ENCODE peak calls at places on chromosomes 13 and 19, in six cellular contexts. D, S, B, C, F and I are unnamed samples.

GRCh38 chr13:33138441-33138840 is 122.2 kb downstream of the KL start:
- DNase-seq in D (no peak), C (no peak), F (no peak), B (no peak), S (no peak), I (no peak)

GRCh38 chr13:94620286-94620896 is 18.7 kb downstream of the GPR180 start:
- DNase-seq in S (no peak), F (no peak), C (peak), D (no peak), B (no peak), I (no peak)

GRCh38 chr19:56839665-56840451 is 668 bp downstream of the PEG3 start:
- DNase-seq in C (peak), F (no peak), B (peak), D (no peak), S (peak), I (peak)

GRCh38 chr19:2443785-2444182 is 13.0 kb downstream of the LMNB2 start:
- DNase-seq in D (no peak), C (no peak), F (no peak), B (no peak), S (no peak), I (no peak)

GRCh38 chr19:38545596-38545995 is 72.2 kb downstream of the MAP4K1 start:
- DNase-seq in B (no peak), F (no peak), S (no peak), C (no peak), D (no peak), I (no peak)

GRCh38 chr13:91304740-91305139 is 42.7 kb upstream of the MIR17HG start:
- DNase-seq in D (no peak), F (no peak), C (no peak), S (no peak), B (no peak), I (no peak)

GRCh38 chr13:112725346-112726017 is 35.6 kb downstream of the ATP11A start:
- DNase-seq in D (no peak), S (no peak), C (no peak), B (no peak), F (no peak), I (peak)

GRCh38 chr13:79373916-79374315 is 32.1 kb downstream of the RBM26 start:
- DNase-seq in B (no peak), F (no peak), C (no peak), S (no peak), D (no peak), I (no peak)

GRCh38 chr19:58551123-58551497 is 3.8 kb downstream of the CHMP2A start:
- DNase-seq in C (no peak), B (no peak), F (no peak), S (no peak), D (no peak), I (no peak)

GRCh38 chr19:13045812-13046211 is 50.5 kb downstream of the NFIX start:
- DNase-seq in F (no peak), C (no peak), B (no peak), S (no peak), D (no peak), I (no peak)

GRCh38 chr13:29959086-29959485 is 108.7 kb upstream of the UBL3 start:
- DNase-seq in C (no peak), B (no peak), F (no peak), S (no peak), D (no peak), I (no peak)

GRCh38 chr19:10471909-10472308 is 31.2 kb downstream of the KEAP1 start:
- DNase-seq in C (peak), F (no peak), S (no peak), D (no peak), B (no peak), I (no peak)

GRCh38 chr13:84430015-84430414 is 547.7 kb upstream of the SLITRK1 start:
- DNase-seq in D (no peak), F (no peak), C (no peak), S (no peak), B (no peak), I (no peak)

GRCh38 chr19:44552324-44552723 is 22.8 kb upstream of the CEACAM20 start:
- DNase-seq in C (peak), D (no peak), B (no peak), F (peak), S (no peak), I (no peak)

GRCh38 chr19:45613926-45614725 is 12.1 kb upstream of the GPR4 start:
- DNase-seq in S (peak), F (no peak), D (peak), C (peak), B (no peak), I (no peak)

GRCh38 chr13:25932353-25932752 is 119.5 kb downstream of the SHISA2 start:
- DNase-seq in S (no peak), D (no peak), C (no peak), F (no peak), B (no peak), I (no peak)
- TF ChIP-seq POLR2A in S (no peak), D (no peak), C (no peak), F (no peak), B (no peak), I (no peak)

DNA sequence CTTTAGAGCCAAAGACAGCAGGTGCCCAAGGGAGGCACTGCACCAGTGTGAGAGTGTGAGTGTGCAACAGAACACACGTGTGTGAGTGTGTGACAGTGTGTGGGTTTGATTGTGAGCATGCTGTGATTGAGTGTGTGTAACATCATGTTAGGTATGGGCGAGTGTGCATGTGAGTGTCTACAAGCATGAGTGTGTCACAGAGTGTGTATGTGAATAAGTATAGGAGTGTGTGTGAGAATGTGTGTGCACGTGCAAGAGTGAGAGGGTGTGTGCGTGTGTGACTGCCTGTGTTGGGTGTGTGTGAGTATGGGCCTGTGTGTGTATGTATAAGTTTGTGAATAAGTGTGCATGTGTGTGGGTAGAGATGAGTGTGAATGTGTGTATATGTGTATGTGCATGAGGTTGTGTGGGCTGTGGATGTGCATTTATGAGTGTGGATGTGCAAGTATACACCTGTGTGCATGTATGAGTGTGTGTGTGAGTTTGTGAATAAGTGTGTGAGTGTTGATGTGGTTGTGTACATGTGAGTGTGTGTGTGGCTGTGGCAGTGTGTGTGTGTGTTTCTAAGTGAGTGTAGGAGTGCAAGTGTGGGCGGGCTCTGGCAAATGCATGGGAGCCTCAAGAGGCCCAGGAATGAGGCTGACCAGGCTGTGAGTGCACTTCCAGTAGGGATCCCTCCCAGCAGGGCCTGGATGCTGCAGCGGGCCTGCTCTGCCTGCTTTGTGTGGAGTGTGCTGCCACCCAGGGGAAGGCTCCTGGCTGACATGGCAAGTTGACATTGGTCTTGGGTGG is 198.4 kb downstream of the COL4A1 start:
- DNase-seq in B (peak), D (no peak), S (peak), F (peak), C (peak), I (peak)
- TF ChIP-seq POLR2AphosphoS5 in B (peak), D (no peak), S (no peak), F (no peak), C (no peak), I (peak)

GRCh38 chr13:100611678-100612492 is 23.3 kb upstream of the GGACT start:
- DNase-seq in S (no peak), F (no peak), D (no peak), C (no peak), B (peak), I (no peak)

GRCh38 chr13:100610399-100611347 is 22.1 kb upstream of the GGACT start:
- DNase-seq in S (no peak), C (no peak), F (no peak), D (no peak), B (no peak), I (no peak)

GRCh38 chr13:100604909-100605308 is 16.3 kb upstream of the GGACT start:
- DNase-seq in S (no peak), D (no peak), C (peak), B (no peak), F (no peak), I (no peak)

GRCh38 chr13:100608906-100609305 is 20.3 kb upstream of the GGACT start:
- DNase-seq in D (peak), C (peak), F (no peak), B (no peak), S (no peak), I (no peak)
- TF ChIP-seq POLR2A in D (no peak), C (no peak), F (no peak), B (no peak), S (no peak), I (no peak)

GRCh38 chr19:1182068-1182467 is 8.0 kb upstream of the SBNO2 start:
- DNase-seq in D (no peak), C (no peak), F (no peak), B (no peak), S (no peak), I (no peak)

GRCh38 chr19:1177322-1178114 is 3.5 kb upstream of the SBNO2 start:
- DNase-seq in C (peak), F (no peak), D (no peak), S (no peak), B (no peak), I (peak)

GRCh38 chr19:1182727-1183126 is 8.7 kb upstream of the SBNO2 start:
- DNase-seq in C (no peak), S (no peak), D (no peak), F (no peak), B (no peak), I (no peak)

GRCh38 chr19:1183543-1184172 is 9.6 kb upstream of the SBNO2 start:
- DNase-seq in C (peak), S (peak), B (peak), D (no peak), F (no peak), I (no peak)

GRCh38 chr19:1181606-1182005 is 7.5 kb upstream of the SBNO2 start:
- DNase-seq in B (peak), C (no peak), D (no peak), F (no peak), S (peak), I (no peak)
- TF ChIP-seq POLR2AphosphoS5 in B (peak), C (no peak), D (no peak), F (no peak), S (peak), I (no peak)

GRCh38 chr13:31160857-31161582 is 684 bp downstream of the HSPH1 start:
- DNase-seq in B (peak), C (peak), D (peak), S (peak), F (no peak), I (peak)
- TF ChIP-seq POLR2A in B (no peak), C (no peak), D (peak), S (no peak), F (no peak), I (no peak)

DNA sequence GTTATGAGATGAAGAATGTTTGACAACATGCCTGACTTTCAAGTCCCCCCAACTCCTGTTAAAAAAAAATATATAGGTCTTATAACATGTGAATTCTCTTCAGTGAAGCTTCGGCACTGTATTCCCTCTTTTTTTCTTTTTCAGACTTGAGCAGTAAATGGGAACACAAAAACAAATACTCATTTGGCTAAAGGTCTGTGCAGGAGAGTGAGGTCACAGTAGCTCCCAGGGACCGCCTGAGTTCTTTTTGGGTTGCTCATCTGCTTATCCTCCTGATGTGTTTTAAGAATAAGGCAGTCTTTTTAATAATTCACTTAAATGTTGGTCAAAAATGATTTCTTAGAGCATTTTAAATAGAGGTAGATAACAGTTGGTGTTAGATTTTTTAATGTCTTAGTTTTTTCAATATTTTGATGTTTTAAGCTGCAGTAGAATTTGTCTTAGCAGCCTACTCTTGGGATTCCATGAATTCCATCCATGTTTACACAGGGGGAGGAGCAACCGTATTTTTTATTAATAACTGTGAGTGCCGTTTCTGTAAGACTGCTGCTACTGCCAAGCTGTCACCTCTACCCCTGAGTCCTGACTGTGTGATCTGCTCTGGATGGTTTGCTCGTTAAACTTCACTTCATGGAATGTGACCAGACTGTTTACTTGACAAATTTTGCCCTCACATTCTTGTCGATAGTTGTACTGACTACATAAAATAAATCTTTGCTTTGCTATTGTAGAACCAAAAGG is 14.9 kb downstream of the HNRNPM start:
- DNase-seq in S (no peak), C (peak), F (no peak), D (no peak), B (no peak), I (no peak)
- TF ChIP-seq POLR2AphosphoS5 in S (no peak), C (no peak), F (no peak), D (no peak), B (no peak), I (no peak)

DNA sequence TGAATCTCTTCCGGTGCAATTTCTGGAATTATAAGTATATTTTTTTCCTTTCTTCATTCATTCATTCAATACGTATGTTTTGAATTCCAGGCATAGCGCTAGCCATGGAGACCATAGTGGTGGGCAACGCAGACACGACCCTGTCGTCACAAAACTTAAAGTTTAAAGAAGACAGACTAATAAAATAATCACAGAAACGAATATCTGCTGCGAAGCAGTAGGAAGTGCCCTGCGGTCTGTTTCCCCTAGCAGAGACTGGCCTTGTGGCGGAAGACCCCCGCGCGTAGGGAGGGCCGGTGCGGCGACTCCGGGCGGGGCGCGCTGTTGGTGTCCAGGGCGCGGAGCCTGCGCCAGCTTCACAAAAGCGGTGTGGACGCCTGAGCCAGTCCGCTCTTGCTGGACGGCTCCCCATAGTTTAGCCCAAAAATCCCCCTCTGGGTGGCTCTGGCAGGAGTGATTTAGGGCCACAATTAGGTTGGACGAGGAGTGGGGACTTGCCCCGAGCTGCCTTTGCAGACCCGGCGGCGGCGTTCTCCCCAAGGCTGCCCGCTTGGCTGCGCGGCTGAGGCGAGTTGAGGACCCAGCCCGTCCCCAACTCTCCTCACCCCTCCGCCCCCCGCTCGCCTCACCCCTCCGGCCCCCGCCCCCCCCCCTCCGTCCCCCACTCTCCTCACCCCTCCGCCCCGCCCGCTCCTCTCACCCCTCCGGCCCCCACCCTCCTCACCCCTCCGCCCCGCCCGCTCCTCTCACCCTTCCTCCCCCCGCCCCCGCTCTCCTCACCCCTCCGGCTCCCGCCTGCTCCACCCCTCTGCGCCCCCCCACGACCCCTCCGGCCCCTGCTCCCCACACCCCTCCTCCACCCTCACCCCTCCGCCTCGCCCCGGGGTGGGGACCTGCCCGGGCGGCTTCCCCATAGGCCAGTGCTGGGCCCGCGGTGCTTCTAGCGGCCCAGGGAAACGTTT is 14.2 kb upstream of the LATS2 start:
- DNase-seq in F (no peak), B (no peak), C (peak), S (peak), D (peak), I (peak)
- TF ChIP-seq POLR2A in F (no peak), B (no peak), C (no peak), S (no peak), D (no peak), I (no peak)

DNA sequence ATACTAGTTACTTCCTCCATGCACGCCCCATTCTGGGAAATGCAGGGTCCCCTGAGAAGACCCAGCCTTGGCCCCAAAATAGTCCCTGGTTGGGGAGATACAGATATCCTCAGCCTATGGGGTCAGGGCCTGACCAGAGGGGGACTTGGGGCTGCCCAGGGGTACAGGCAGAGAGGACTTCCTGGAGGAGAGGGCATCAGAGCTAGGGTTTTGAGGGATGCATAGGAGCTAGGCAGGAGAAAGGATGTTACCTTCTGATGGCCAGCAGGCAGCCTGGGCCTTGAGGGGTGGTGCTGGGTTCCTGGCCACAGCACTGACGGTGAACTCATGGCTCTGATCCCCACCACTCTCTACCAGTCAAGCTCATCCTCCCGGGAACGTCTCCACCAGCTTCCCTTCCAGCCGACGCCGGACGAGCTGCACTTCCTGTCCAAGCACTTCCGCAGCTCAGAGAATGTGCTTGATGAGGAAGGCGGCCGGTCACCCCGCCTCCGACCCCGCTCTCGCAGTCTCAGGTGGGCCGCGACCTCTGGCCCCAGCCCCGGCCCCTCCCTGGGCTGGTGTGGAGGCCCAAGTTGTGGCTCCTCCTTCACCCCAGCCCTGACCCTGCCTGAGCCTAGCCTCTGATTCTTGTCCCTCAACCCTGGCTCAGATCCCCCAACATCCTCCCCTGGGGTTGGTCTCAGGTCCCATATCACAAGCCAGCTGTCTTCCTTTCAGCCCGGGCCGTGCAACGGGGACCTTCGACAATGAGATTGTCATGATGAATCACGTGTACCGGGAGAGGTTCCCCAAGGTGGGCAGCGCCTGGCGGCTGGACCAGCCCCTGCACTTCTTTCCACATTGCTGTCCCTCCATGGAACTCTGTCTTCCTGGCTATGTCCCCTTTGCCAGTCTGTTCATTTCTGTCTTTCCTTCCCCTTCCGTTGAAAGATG is 25.6 kb downstream of the MAST3 start:
- DNase-seq in D (no peak), S (no peak), F (no peak), C (no peak), B (no peak), I (no peak)
- TF ChIP-seq POLR2AphosphoS5 in D (no peak), S (no peak), F (no peak), C (no peak), B (no peak), I (no peak)

GRCh38 chr19:6065685-6066365 is 44.5 kb downstream of the RFX2 start:
- DNase-seq in S (no peak), B (no peak), C (peak), D (no peak), F (no peak), I (no peak)
- TF ChIP-seq POLR2A in S (no peak), B (no peak), C (no peak), D (no peak), F (no peak), I (no peak)

DNA sequence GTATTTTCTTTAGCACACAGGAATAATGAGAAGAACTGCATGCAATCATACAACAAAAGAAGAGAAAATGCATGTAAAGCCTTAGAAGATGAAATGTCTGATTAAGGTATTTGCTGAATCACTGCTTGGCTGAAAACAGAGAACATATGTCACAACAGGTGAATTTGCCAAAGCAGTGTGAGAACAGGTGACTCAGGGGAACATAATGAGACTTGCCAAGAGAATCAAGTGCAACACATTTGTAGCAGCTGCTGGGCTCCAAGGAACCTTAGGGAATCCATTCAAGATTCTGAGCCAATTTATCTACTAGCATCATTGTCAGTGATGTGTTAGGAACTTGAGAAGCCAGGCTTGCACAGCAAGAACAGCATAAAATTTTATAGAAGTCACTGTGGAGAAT is 273.1 kb downstream of the PCDH20 start:
- DNase-seq in C (no peak), B (no peak), F (no peak), S (no peak), D (no peak), I (no peak)
- TF ChIP-seq POLR2AphosphoS5 in C (no peak), B (no peak), F (no peak), S (no peak), D (no peak), I (no peak)